ENCODE peak calls at places on chromosomes 7 and 10, in seven cellular contexts. A is GM23338; Q is esophagus squamous epithelium; Y is ascending aorta; S is sigmoid colon; T is CD4-positive, CD25-positive, alpha-beta regulatory T cell; N is pancreas. R is an unnamed sample.
A peak's percentile ranks its signal among the peaks of the same experiment; 100 is the strongest.

GRCh38 chr7:150323682-150324365 is 479 bp upstream of the ACTR3C start:
- DNase-seq in A (no peak), Q (no peak), Y (no peak), S (no peak), T (no peak), N (no peak), R (no peak)

GRCh38 chr10:31467791-31468535 is 148.9 kb downstream of the ZEB1 start:
- DNase-seq in A (peak; percentile 87), Q (no peak), Y (no peak), S (no peak), T (no peak), N (peak; percentile 40), R (no peak)

GRCh38 chr7:94149776-94150545 is 145.8 kb upstream of the BET1 start:
- DNase-seq in A (no peak), Q (no peak), Y (no peak), S (no peak), T (no peak), N (no peak), R (no peak)

GRCh38 chr10:27223964-27224363 is 16.6 kb downstream of the ACBD5 start:
- DNase-seq in A (peak; percentile 77), Q (no peak), Y (no peak), S (no peak), T (peak; percentile 60), N (no peak), R (no peak)

GRCh38 chr7:27409776-27410175 is 167.2 kb downstream of the EVX1 start:
- DNase-seq in A (no peak), Q (no peak), Y (no peak), S (no peak), T (no peak), N (no peak), R (peak; percentile 22)

GRCh38 chr10:28302668-28303488 is at the start of gene MPP7:
- DNase-seq in A (peak; percentile 99), Q (peak; percentile 85), Y (peak; percentile 93), S (peak; percentile 98), T (peak; percentile 96), N (peak; percentile 97), R (peak; percentile 99)

GRCh38 chr7:134246347-134246746 is 70.4 kb downstream of the SLC35B4 start:
- DNase-seq in A (no peak), Q (no peak), Y (no peak), S (no peak), T (no peak), N (no peak), R (no peak)

GRCh38 chr7:80533287-80533686 is 21.4 kb upstream of the GNAT3 start:
- DNase-seq in A (no peak), Q (no peak), Y (no peak), S (no peak), T (no peak), N (no peak), R (no peak)

GRCh38 chr7:30584415-30584814 is 10.3 kb upstream of the GARS1 start:
- DNase-seq in A (peak; percentile 48), Q (no peak), Y (no peak), S (no peak), T (no peak), N (no peak), R (no peak)

GRCh38 chr7:30583181-30583580 is 11.5 kb upstream of the GARS1 start:
- DNase-seq in A (no peak), Q (no peak), Y (no peak), S (no peak), T (no peak), N (no peak), R (no peak)

GRCh38 chr7:30585675-30586074 is 9.0 kb upstream of the GARS1 start:
- DNase-seq in A (no peak), Q (no peak), Y (no peak), S (no peak), T (no peak), N (no peak), R (no peak)

DNA sequence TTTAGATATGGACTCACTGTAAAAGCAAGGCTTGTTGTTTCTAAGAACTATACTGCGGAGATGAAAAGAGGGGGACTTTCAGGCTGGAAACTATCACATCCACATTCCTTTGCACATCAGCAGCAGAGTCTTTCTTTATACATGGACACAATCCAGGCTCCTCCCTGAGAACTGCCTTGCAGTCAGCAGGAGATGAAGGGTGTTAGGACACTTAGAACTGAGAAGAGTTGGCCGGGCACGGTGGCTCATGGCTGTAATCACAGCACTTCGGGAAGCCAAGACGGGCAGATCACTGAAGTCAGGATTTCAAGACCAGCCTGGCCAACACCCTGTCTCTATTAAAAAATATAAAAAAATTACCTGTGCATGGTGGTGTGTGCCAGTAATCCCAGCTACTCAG is 9.7 kb upstream of the GARS1 start:
- DNase-seq in A (peak; percentile 29), Q (no peak), Y (no peak), S (no peak), T (no peak), N (no peak), R (no peak)
- H3K36me3 ChIP-seq in A (peaks cover 21% of the 10 kb centered on the region), Q (peaks cover 62% of the 10 kb centered on the region), Y (peaks cover 20% of the 10 kb centered on the region), S (peaks cover 44% of the 10 kb centered on the region), T (peaks cover 50% of the 10 kb centered on the region), N (peaks cover 4% of the 10 kb centered on the region), R (no peaks in the 10 kb centered on the region)

DNA sequence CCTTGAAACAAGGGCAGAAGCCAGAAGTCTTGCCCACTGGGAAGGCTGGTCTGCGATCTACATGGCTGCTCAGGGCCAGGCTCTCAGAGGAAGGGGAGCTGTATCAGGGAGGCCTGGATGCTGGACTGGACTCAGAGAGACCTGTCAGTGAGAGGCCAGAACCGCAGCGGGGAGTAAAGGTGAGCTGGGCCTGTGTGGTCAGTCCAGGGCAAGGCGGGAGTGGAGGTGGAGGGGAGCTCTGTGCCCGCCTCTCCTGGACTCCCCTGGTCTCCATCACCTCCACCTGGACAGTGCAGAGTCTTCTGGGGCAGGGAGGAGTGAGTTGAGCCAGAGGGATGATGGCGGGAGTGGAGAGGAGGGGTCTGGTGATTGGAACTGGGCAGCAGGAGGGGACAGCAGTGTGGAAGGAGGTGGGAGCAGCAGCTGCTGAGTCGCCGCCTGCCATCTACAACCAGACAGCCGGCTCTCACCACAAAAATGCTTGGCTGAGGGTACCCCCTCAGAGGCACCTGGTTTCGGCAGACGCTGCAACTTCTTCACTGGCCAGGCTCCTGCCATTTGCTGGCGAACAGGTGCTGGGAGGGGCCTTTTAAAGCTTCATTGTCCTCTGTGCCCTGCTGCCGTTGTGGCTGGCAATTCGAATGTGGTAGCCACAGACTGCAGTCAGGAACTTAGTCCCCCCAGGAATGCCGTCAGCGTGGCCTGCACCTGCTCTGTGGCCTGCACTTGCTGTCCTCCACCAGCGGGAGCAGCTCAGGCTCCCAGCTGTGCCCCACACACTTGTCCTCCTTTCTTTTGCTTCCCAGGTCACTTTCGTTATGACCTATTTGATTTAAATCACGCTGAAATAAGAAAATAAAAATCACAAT is 3.5 kb downstream of the RASSF4 start:
- DNase-seq in A (peak; percentile 78), Q (no peak), Y (no peak), S (peak; percentile 67), T (no peak), N (no peak), R (no peak)
- H3K4me3 ChIP-seq in A (no peak overlapping the region), Q (no peak overlapping the region), Y (no peak overlapping the region), S (no peak overlapping the region), T (no peak overlapping the region), N (no peak overlapping the region), R (peak overlapping the region; percentile 8)

DNA sequence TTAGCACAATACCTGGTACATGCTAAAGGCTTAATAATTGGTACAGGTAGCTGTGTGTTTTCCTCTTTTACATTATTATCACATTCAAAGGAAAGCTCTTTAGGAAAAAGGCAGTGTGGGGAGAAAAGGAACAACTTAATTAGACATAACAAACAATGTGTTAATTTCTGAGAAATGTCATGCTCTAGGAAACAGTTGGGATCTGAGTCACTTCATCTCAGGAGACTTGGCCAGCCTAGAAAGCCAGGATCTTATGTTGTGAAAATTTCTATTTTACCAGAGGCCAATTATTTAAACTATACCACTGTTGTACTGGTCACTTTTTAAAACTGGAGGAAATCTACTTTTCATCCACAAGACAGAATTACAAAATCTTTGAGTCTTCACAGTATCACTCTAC is 39.6 kb downstream of the ARMH3 start:
- DNase-seq in A (no peak), Q (no peak), Y (no peak), S (no peak), T (no peak), N (no peak), R (no peak)
- H3K36me3 ChIP-seq in A (no peaks in the 10 kb centered on the region), Q (peaks cover 99% of the 10 kb centered on the region), Y (peaks cover 22% of the 10 kb centered on the region), S (peaks cover 77% of the 10 kb centered on the region), T (peaks cover 43% of the 10 kb centered on the region), N (peaks cover 7% of the 10 kb centered on the region), R (no peaks in the 10 kb centered on the region)

GRCh38 chr10:96718304-96718990 is 1.9 kb downstream of the PIK3AP1 start:
- DNase-seq in A (no peak), Q (no peak), Y (no peak), S (no peak), T (no peak), N (no peak), R (no peak)

GRCh38 chr10:96721207-96721572 is 876 bp upstream of the PIK3AP1 start:
- DNase-seq in A (peak; percentile 52), Q (no peak), Y (no peak), S (no peak), T (no peak), N (no peak), R (no peak)

GRCh38 chr10:96719205-96719604 is 1.1 kb downstream of the PIK3AP1 start:
- DNase-seq in A (no peak), Q (no peak), Y (no peak), S (no peak), T (no peak), N (no peak), R (no peak)

GRCh38 chr10:96720422-96721206 is at the start of gene PIK3AP1:
- DNase-seq in A (peak; percentile 75), Q (no peak), Y (no peak), S (peak; percentile 67), T (peak; percentile 34), N (peak; percentile 86), R (no peak)

GRCh38 chr10:96719850-96720421 is 378 bp downstream of the PIK3AP1 start:
- DNase-seq in A (peak; percentile 89), Q (peak; percentile 31), Y (no peak), S (peak; percentile 75), T (peak; percentile 14), N (peak; percentile 91), R (no peak)
- H3K4me3 ChIP-seq in A (peak overlapping the region; percentile 87), Q (peak overlapping the region; percentile 48), Y (peak overlapping the region; percentile 65), S (no peak overlapping the region), T (peak overlapping the region; percentile 52), N (peak overlapping the region; percentile 70), R (peak overlapping the region; percentile 48)

DNA sequence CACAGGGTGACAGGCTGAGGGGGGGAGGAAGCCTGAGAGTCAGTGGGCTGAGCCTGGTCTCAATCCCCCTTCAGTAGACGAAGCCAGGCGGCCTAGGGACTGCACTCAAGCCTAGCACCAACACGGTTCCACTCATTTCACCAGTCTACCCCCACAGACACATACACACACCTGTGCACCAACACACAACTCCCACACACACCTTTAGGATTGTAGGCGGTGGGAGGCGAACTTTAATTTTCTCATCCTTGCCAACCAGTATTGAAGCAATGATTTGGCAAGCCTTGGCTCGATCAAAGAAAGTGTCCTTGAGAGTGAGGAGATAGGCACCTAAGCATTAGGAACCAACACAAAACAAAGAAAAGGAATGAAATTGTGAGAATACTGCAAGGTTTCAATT is 19.7 kb downstream of the POLR3A start:
- DNase-seq in A (no peak), Q (no peak), Y (no peak), S (no peak), T (no peak), N (no peak), R (no peak)
- H3K36me3 ChIP-seq in A (peaks cover 79% of the 10 kb centered on the region), Q (peaks cover 100% of the 10 kb centered on the region), Y (peaks cover 72% of the 10 kb centered on the region), S (peaks cover 96% of the 10 kb centered on the region), T (peaks cover 87% of the 10 kb centered on the region), N (peaks cover 59% of the 10 kb centered on the region), R (peaks cover 76% of the 10 kb centered on the region)